ENCODE peak calls at places on chromosome 10, in five cellular contexts. J is PC-3, S is endodermal cell, H is cardiac muscle cell, O is adrenal gland. I is an unnamed sample.

GRCh38 chr10:43256531-43257209 is 10.2 kb downstream of the RASGEF1A start:
- DNase-seq in J (no peak), S (no peak), O (no peak), H (no peak), I (no peak)

GRCh38 chr10:133441780-133442179 is 12.0 kb upstream of the SCART1 start:
- DNase-seq in J (no peak), H (no peak), O (peak; percentile 9), S (no peak), I (no peak)

GRCh38 chr10:29585488-29585976 is 49.2 kb downstream of the SVIL start:
- DNase-seq in S (peak; percentile 80), O (no peak), J (peak; percentile 44), H (peak; percentile 12), I (no peak)

GRCh38 chr10:86370006-86370585 is 3.5 kb upstream of the GRID1 start:
- DNase-seq in S (peak; percentile 28), O (peak; percentile 5), H (no peak), J (no peak), I (no peak)

GRCh38 chr10:78527296-78527695 is 493.6 kb downstream of the RPS24 start:
- DNase-seq in S (no peak), O (no peak), J (no peak), H (no peak), I (no peak)

GRCh38 chr10:26697163-26697921 is at the start of gene PDSS1:
- DNase-seq in J (peak; percentile 53), O (peak; percentile 70), S (peak; percentile 87), H (peak; percentile 74), I (peak; percentile 43)

GRCh38 chr10:75430000-75430763 is 1.2 kb upstream of the LRMDA start:
- DNase-seq in H (peak; percentile 56), S (peak; percentile 77), O (peak; percentile 72), J (no peak), I (peak; percentile 80)

GRCh38 chr10:132518572-132519381 is 18.8 kb upstream of the INPP5A start:
- DNase-seq in J (peak; percentile 70), S (peak; percentile 92), H (no peak), O (peak; percentile 68), I (no peak)

GRCh38 chr10:108465871-108466641 is 1301.5 kb upstream of the SORCS1 start:
- DNase-seq in S (peak; percentile 83), J (no peak), O (peak; percentile 19), H (peak; percentile 25), I (no peak)

GRCh38 chr10:119340893-119341235 is 133.5 kb downstream of the GRK5 start:
- DNase-seq in H (no peak), J (no peak), S (no peak), O (no peak), I (no peak)

GRCh38 chr10:111075577-111076185 is 1.1 kb upstream of the ADRA2A start:
- DNase-seq in S (peak; percentile 26), H (no peak), O (no peak), J (no peak), I (no peak)

GRCh38 chr10:4283841-4284610 is 499.0 kb upstream of the KLF6 start:
- DNase-seq in S (no peak), O (no peak), H (peak; percentile 56), J (no peak), I (no peak)

GRCh38 chr10:94069884-94070283 is 76.2 kb downstream of the PLCE1 start:
- DNase-seq in J (no peak), S (no peak), H (peak; percentile 52), O (no peak), I (no peak)

GRCh38 chr10:71228875-71229720 is 16.7 kb downstream of the UNC5B start:
- DNase-seq in O (no peak), H (no peak), J (no peak), S (no peak), I (no peak)

GRCh38 chr10:51895209-51895608 is 195.8 kb upstream of the CSTF2T start:
- DNase-seq in O (no peak), S (no peak), H (peak; percentile 90), J (no peak), I (peak; percentile 86)

GRCh38 chr10:49592726-49593563 is 17.2 kb upstream of the SLC18A3 start:
- DNase-seq in S (peak; percentile 93), H (peak; percentile 70), J (peak; percentile 99), O (peak; percentile 59), I (peak; percentile 62)

GRCh38 chr10:50470798-50471582 is 152.8 kb downstream of the SGMS1 start:
- DNase-seq in J (peak; percentile 100), O (no peak), S (no peak), H (no peak), I (peak; percentile 61)

GRCh38 chr10:36182059-36182654 is 540.1 kb upstream of the FZD8 start:
- DNase-seq in O (no peak), S (no peak), H (peak; percentile 65), J (no peak), I (no peak)

GRCh38 chr10:127834221-127834620 is 58.5 kb downstream of the CLRN3 start:
- DNase-seq in H (no peak), J (no peak), O (no peak), S (peak; percentile 28), I (no peak)

GRCh38 chr10:132237396-132237795 is 50.6 kb downstream of the DPYSL4 start:
- DNase-seq in H (no peak), S (no peak), O (no peak), J (no peak), I (no peak)

GRCh38 chr10:88979153-88979562 is 11.4 kb upstream of the FAS start:
- DNase-seq in H (peak; percentile 94), O (peak; percentile 42), S (peak; percentile 66), J (no peak), I (peak; percentile 60)

GRCh38 chr10:63819753-63820347 is 298.6 kb downstream of the REEP3 start:
- DNase-seq in H (peak; percentile 86), S (peak; percentile 88), O (peak; percentile 67), J (peak; percentile 79), I (peak; percentile 20)

GRCh38 chr10:44238212-44238611 is 146.7 kb downstream of the CXCL12 start:
- DNase-seq in H (no peak), O (no peak), S (no peak), J (no peak), I (no peak)

GRCh38 chr10:101779544-101780186 is 3.6 kb downstream of the NPM3 start:
- DNase-seq in O (peak; percentile 83), H (peak; percentile 79), J (peak; percentile 54), S (peak; percentile 96), I (peak; percentile 39)

GRCh38 chr10:57222129-57222528 is 861.1 kb upstream of the ZWINT start:
- DNase-seq in O (no peak), H (no peak), J (no peak), S (peak; percentile 63), I (no peak)

GRCh38 chr10:16423599-16423998 is 13.2 kb upstream of the PTER start:
- DNase-seq in O (no peak), J (no peak), S (no peak), H (no peak), I (no peak)

GRCh38 chr10:58672855-58673254 is 160.2 kb downstream of the BICC1 start:
- DNase-seq in S (no peak), J (peak; percentile 26), H (peak; percentile 44), O (no peak), I (no peak)

GRCh38 chr10:125048101-125048864 is 106.4 kb downstream of the ZRANB1 start:
- DNase-seq in J (peak; percentile 81), O (peak; percentile 88), H (peak; percentile 92), S (peak; percentile 98), I (peak; percentile 24)

GRCh38 chr10:132442636-132443035 is 45.6 kb downstream of the PWWP2B start:
- DNase-seq in J (no peak), O (no peak), H (no peak), S (no peak), I (no peak)

GRCh38 chr10:131444862-131445461 is 133.4 kb upstream of the TCERG1L start:
- DNase-seq in O (no peak), S (peak; percentile 33), J (no peak), H (no peak), I (no peak)

GRCh38 chr10:63614371-63614891 is 93.2 kb downstream of the REEP3 start:
- DNase-seq in S (no peak), J (no peak), H (peak; percentile 60), O (no peak), I (peak; percentile 53)

GRCh38 chr10:24513155-24513554 is 210.5 kb downstream of the ARHGAP21 start:
- DNase-seq in J (peak; percentile 36), O (no peak), H (peak; percentile 47), S (peak; percentile 73), I (no peak)

GRCh38 chr10:77602913-77603528 is 34.6 kb downstream of the KCNMA1 start:
- DNase-seq in O (no peak), S (no peak), H (no peak), J (no peak), I (no peak)

GRCh38 chr10:95477175-95477520 is 84.0 kb downstream of the SORBS1 start:
- DNase-seq in S (peak; percentile 69), J (no peak), O (no peak), H (no peak), I (no peak)

GRCh38 chr10:4837551-4837950 is 11.5 kb downstream of the AKR1E2 start:
- DNase-seq in S (no peak), O (no peak), J (no peak), H (no peak), I (no peak)

GRCh38 chr10:6207658-6208057 is 4.9 kb downstream of the PFKFB3 start:
- DNase-seq in H (no peak), J (no peak), O (no peak), S (no peak), I (no peak)

GRCh38 chr10:99520040-99520803 is 12.5 kb upstream of the NKX2-3 start:
- DNase-seq in S (peak; percentile 77), O (no peak), J (no peak), H (no peak), I (no peak)

GRCh38 chr10:100338434-100339036 is 8.5 kb upstream of the SCD start:
- DNase-seq in H (peak; percentile 69), O (peak; percentile 85), J (peak; percentile 70), S (peak; percentile 93), I (no peak)

GRCh38 chr10:114970515-114970914 is 32.5 kb downstream of the TRUB1 start:
- DNase-seq in J (no peak), O (no peak), H (no peak), S (peak; percentile 69), I (no peak)
- H3K27ac ChIP-seq in J (no peak overlapping the region), O (no peak overlapping the region), H (no peak overlapping the region), S (no peak overlapping the region), I (no peak overlapping the region)

GRCh38 chr10:59872892-59873463 is 33.4 kb downstream of the CCDC6 start:
- DNase-seq in S (no peak), O (no peak), H (peak; percentile 94), J (no peak), I (peak; percentile 94)
- H3K27ac ChIP-seq in S (no peak overlapping the region), O (no peak overlapping the region), H (peak overlapping the region; percentile 74), J (no peak overlapping the region), I (peak overlapping the region; percentile 16)

GRCh38 chr10:89978081-89978480 is 276.7 kb downstream of the KIF20B start:
- DNase-seq in S (no peak), J (no peak), O (no peak), H (no peak), I (no peak)

GRCh38 chr10:89985446-89985845 is 284.1 kb downstream of the KIF20B start:
- DNase-seq in S (no peak), O (no peak), J (no peak), H (no peak), I (no peak)

GRCh38 chr10:89980166-89980565 is 278.8 kb downstream of the KIF20B start:
- DNase-seq in J (no peak), O (no peak), S (no peak), H (no peak), I (no peak)

GRCh38 chr10:89979726-89980125 is 278.3 kb downstream of the KIF20B start:
- DNase-seq in O (no peak), S (no peak), J (no peak), H (no peak), I (no peak)

GRCh38 chr10:89981891-89982290 is 280.5 kb downstream of the KIF20B start:
- DNase-seq in S (no peak), J (peak; percentile 17), O (no peak), H (peak; percentile 74), I (peak; percentile 27)
- H3K27ac ChIP-seq in S (no peak overlapping the region), J (no peak overlapping the region), O (no peak overlapping the region), H (no peak overlapping the region), I (no peak overlapping the region)

GRCh38 chr10:61933857-61934559 is 32.5 kb downstream of the ARID5B start:
- DNase-seq in S (no peak), J (no peak), O (no peak), H (no peak), I (no peak)
- H3K27ac ChIP-seq in S (no peak overlapping the region), J (no peak overlapping the region), O (no peak overlapping the region), H (peak overlapping the region; percentile 84), I (no peak overlapping the region)